ENCODE peak calls at places on chromosomes 4 and X, in five cellular contexts. I, R, M, W and X are unnamed samples.

GRCh38 chr4:35950442-35950841 is 293.9 kb downstream of the ARAP2 start:
- DNase-seq in I (no peak), W (no peak), M (no peak), R (no peak), X (no peak)

GRCh38 chr4:76197971-76198410 is 15.6 kb downstream of the SCARB2 start:
- DNase-seq in M (no peak), W (no peak), I (peak; percentile 89), R (peak; percentile 75), X (no peak)

GRCh38 chrX:153762636-153763173 is 1.3 kb upstream of the PLXNB3 start:
- DNase-seq in R (no peak), I (no peak), W (peak; percentile 77), M (no peak), X (no peak)

GRCh38 chr4:11628093-11628725 is 199.5 kb upstream of the HS3ST1 start:
- DNase-seq in W (no peak), M (no peak), R (peak; percentile 42), I (peak; percentile 51), X (peak; percentile 81)

GRCh38 chr4:25350561-25350960 is 26.5 kb upstream of the ANAPC4 start:
- DNase-seq in I (peak; percentile 32), M (no peak), R (no peak), W (no peak), X (no peak)

GRCh38 chr4:153212755-153213154 is 8.5 kb downstream of the TRIM2 start:
- DNase-seq in I (no peak), R (peak; percentile 60), M (no peak), W (no peak), X (no peak)

GRCh38 chr4:110904435-110905050 is 281.7 kb upstream of the PITX2 start:
- DNase-seq in I (peak; percentile 11), R (no peak), M (no peak), W (no peak), X (no peak)

GRCh38 chr4:120922390-120923200 is at the start of gene PRDM5:
- DNase-seq in W (peak; percentile 95), M (peak; percentile 78), I (peak; percentile 59), R (peak; percentile 35), X (peak; percentile 71)

GRCh38 chrX:130304587-130305368 is 34.9 kb upstream of the SLC25A14 start:
- DNase-seq in I (no peak), M (peak; percentile 36), W (no peak), R (no peak), X (no peak)

GRCh38 chr4:2948895-2949781 is 14.1 kb downstream of the NOP14 start:
- DNase-seq in R (no peak), W (peak; percentile 84), I (no peak), M (peak; percentile 41), X (peak; percentile 55)

GRCh38 chrX:42976729-42977366 is 198.9 kb upstream of the PPP1R2C start:
- DNase-seq in R (peak; percentile 54), I (peak; percentile 11), M (no peak), W (no peak), X (peak; percentile 73)

GRCh38 chr4:25704516-25704915 is 48.9 kb downstream of the SLC34A2 start:
- DNase-seq in W (no peak), M (no peak), I (no peak), R (no peak), X (no peak)

GRCh38 chr4:110622841-110623709 is at the start of gene PITX2:
- DNase-seq in R (peak; percentile 61), W (peak; percentile 98), I (peak; percentile 83), M (peak; percentile 100), X (peak; percentile 94)

GRCh38 chr4:111014537-111014936 is 391.7 kb upstream of the PITX2 start:
- DNase-seq in R (no peak), W (no peak), I (no peak), M (no peak), X (peak; percentile 53)

GRCh38 chrX:11591712-11592351 is 73.9 kb downstream of the ARHGAP6 start:
- DNase-seq in W (no peak), I (no peak), R (no peak), M (no peak), X (no peak)

DNA sequence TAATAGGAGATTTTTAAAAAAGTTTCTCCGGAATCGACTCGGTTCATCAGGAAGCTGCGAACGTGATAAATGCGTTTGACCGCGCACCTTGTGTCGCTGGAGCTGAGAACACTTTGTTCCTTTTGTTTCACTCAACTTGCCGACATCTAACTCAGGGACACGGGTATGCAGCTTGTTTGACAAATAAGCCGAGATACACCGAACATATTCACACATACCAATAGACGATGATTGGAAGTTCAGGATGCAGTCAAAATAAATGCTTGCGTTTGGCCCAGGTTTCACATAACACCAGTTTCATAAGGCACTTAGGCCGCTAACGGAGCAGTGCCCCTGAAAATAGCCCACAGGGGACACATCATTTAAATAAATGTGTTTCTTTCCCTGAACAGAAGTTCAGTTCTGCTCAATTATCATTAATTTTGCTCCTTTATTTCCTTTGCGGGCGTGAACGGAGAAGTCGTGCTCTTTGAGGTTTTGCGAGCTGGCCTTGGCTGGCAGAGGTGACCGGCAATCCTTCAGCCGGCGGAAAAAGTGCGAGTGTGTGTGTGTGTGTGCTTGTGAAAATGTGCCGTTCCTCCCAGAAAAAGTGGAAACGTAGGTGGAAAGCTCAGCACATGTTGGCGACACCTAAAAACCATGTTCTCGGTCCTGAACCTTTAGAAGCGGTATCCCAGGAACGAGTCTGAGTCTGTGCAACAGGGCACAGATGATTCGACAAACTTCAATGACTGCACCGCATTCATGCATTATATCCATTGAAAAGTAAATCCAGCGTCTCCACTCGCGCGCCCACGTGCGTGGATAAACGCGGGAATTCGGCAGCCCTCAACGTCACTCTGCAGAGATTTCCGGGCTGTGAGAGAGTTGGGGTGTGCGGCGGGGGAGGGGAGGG is 680 bp upstream of the SHISA3 start:
- DNase-seq in W (no peak), R (no peak), M (peak; percentile 40), I (no peak), X (no peak)
- H3K9me3 ChIP-seq in W (no peaks in the 10 kb centered on the region), R (peaks cover 2% of the 10 kb centered on the region), M (no peaks in the 10 kb centered on the region), I (no peaks in the 10 kb centered on the region), X (peaks cover 5% of the 10 kb centered on the region)

GRCh38 chrX:21741378-21741777 is 16.5 kb downstream of the SMPX start:
- DNase-seq in I (no peak), W (no peak), R (no peak), M (no peak), X (no peak)

GRCh38 chrX:21738145-21738949 is 19.6 kb downstream of the SMPX start:
- DNase-seq in W (no peak), I (peak; percentile 31), M (peak; percentile 85), R (no peak), X (peak; percentile 82)

GRCh38 chrX:21740329-21741274 is 17.3 kb downstream of the SMPX start:
- DNase-seq in M (no peak), R (no peak), W (no peak), I (peak; percentile 29), X (no peak)

GRCh38 chrX:21741869-21742701 is 15.8 kb downstream of the SMPX start:
- DNase-seq in W (no peak), I (peak; percentile 45), M (no peak), R (no peak), X (no peak)

DNA sequence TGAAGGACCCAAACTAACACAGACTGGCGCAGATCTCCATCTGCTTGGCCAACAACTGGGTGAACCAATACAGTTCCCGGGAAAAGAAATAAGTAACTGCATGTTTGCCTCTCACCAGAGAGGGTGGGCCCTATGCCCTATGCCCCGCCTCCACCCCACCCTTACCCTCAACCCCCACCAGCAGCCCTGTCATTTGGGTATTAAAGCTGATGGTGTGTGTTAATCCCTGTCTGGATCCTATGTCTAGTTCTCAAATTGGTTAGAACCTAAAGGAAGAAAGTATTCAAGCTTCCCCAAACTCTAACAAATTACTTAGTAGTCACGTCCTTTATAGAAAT is 19.0 kb downstream of the SMPX start:
- DNase-seq in I (no peak), R (no peak), M (no peak), W (no peak), X (no peak)
- H3K4me2 ChIP-seq in I (no peak overlapping the region), R (no peak overlapping the region), M (peak overlapping the region; percentile 54), W (no peak overlapping the region), X (no peak overlapping the region)

DNA sequence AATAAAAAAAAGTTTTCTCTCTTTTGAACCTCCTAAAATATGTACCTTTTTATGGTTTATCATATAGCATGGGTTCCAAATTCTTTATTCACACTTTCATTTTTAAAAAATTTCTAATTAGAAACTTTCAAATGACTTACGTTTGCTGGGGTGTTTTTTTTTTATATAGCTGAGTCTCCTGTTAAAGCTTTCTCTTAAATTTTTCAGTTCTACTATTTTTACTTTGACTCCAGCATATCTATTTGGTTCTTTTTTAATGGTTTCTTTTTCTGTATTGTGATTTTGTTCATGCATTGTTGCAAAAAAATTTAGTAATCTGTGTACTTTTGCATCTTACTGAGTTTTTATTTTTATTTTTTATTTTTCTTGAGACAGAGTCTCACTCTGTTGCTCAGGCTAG is 22.3 kb downstream of the ZNF718 start:
- DNase-seq in I (no peak), W (no peak), M (no peak), R (no peak), X (no peak)
- H3K9me3 ChIP-seq in I (no peaks in the 10 kb centered on the region), W (peaks cover 18% of the 10 kb centered on the region), M (peaks cover 21% of the 10 kb centered on the region), R (peaks cover 38% of the 10 kb centered on the region), X (peaks cover 8% of the 10 kb centered on the region)

DNA sequence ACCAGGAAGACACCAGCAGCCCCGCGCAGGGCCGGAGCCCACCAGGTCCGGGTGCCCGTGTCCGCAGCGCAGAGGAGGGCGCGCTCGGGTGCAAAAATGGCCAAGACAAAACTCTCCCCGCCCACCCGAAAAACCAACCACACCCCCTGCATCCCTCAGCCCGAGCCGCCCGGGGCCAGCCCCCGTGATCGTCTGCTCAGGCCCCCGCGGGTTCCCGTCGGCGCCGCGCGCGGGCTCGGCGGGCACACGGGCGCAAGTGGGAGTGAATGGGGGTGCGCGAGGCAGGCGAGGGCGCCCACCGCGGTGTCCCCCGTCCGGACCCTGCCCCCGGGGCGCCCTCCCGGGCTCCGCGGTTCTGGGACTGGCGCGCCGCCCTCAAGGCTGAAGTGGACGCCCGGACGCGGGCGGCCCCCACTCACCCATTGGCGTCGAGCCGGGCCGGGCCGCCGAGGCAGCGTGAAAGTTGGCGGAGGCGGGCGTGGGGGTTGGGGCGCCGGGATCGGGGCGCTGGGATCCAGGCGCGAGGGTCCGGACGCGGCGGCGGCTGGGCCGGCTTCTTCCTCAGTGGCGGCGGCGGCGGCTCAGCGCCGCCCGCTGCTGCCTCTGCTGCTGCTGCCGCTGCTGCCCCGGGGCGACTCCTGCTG is 390 bp downstream of the SH3KBP1 start:
- DNase-seq in R (no peak), M (no peak), I (peak; percentile 19), W (peak; percentile 76), X (peak; percentile 43)
- H3K4me2 ChIP-seq in R (peak overlapping the region; percentile 80), M (peak overlapping the region; percentile 53), I (no peak overlapping the region), W (peak overlapping the region; percentile 75), X (peak overlapping the region; percentile 79)

GRCh38 chr4:175413561-175413960 is 398.5 kb downstream of the GPM6A start:
- DNase-seq in M (no peak), W (no peak), R (no peak), I (peak; percentile 97), X (no peak)
- H3K9me3 ChIP-seq in M (no peaks in the 10 kb centered on the region), W (no peaks in the 10 kb centered on the region), R (peaks cover 3% of the 10 kb centered on the region), I (no peaks in the 10 kb centered on the region), X (peaks cover 1% of the 10 kb centered on the region)

GRCh38 chr4:139809207-139810157 is 143.9 kb downstream of the MGST2 start:
- DNase-seq in W (peak; percentile 54), M (no peak), I (no peak), R (no peak), X (no peak)
- H3K4me2 ChIP-seq in W (no peak overlapping the region), M (no peak overlapping the region), I (no peak overlapping the region), R (no peak overlapping the region), X (no peak overlapping the region)

DNA sequence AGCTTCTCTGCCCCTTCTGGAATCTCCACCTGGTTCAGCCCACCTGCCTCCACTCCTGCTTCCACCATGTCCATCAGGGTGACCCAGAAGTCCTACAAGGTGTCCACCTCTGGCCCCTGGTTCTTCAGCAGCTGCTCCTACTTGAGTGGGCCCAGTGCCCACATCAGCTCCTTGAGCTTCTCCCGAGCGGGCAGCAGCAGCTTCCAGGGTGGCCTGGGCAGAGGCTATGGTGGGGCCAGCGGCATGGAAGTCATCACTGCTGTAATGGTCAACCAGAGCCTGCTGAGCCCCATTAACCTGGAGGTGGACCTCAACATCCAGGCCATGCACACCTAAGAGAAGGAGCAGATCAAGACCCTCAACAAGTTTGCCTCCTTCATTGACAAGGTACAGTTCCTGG is 74.4 kb upstream of the ZXDA start:
- DNase-seq in I (no peak), R (no peak), W (no peak), M (no peak), X (no peak)
- H3K9me3 ChIP-seq in I (no peaks in the 10 kb centered on the region), R (peaks cover 17% of the 10 kb centered on the region), W (no peaks in the 10 kb centered on the region), M (peaks cover 43% of the 10 kb centered on the region), X (peaks cover 15% of the 10 kb centered on the region)